ENCODE peak calls at places on chromosomes 6 and 20, in nine cellular contexts. P, Y, G, W, T, H, K, V and N are unnamed samples. For H3K4me1, the result is how much of the 10 kb centered on the place peaks cover.

GRCh38 chr6:72691298-72691697 is 69.4 kb downstream of the KCNQ5 start:
- DNase-seq in K (no peak), Y (no peak), W (no peak), G (no peak), H (no peak), V (no peak), P (no peak), T (no peak), N (no peak)

GRCh38 chr20:12965212-12965879 is 43.4 kb upstream of the SPTLC3 start:
- DNase-seq in P (no peak), W (no peak), Y (no peak), G (no peak), T (no peak), H (no peak), K (no peak), V (no peak), N (no peak)

GRCh38 chr6:88965691-88966090 is 2.3 kb upstream of the RNGTT start:
- DNase-seq in H (no peak), T (no peak), V (no peak), P (no peak), G (no peak), W (no peak), Y (no peak), K (no peak), N (no peak)

GRCh38 chr6:4287811-4288244 is 152.5 kb upstream of the ECI2 start:
- DNase-seq in P (no peak), G (no peak), K (no peak), V (no peak), H (peak), Y (no peak), W (no peak), T (no peak), N (peak)

GRCh38 chr6:161836643-161837448 is 563.0 kb upstream of the AGPAT4 start:
- DNase-seq in G (peak), Y (no peak), T (no peak), V (no peak), K (no peak), W (no peak), H (no peak), P (no peak), N (no peak)

GRCh38 chr6:134057478-134057877 is 5.1 kb upstream of the SLC2A12 start:
- DNase-seq in W (no peak), G (no peak), V (no peak), K (no peak), H (no peak), P (peak), T (no peak), Y (no peak), N (no peak)

GRCh38 chr6:95768539-95768938 is 191.2 kb downstream of the MANEA start:
- DNase-seq in P (no peak), Y (no peak), T (no peak), W (no peak), V (no peak), H (no peak), G (no peak), K (no peak), N (no peak)

GRCh38 chr20:49276201-49276894 is 1.5 kb downstream of the ZNFX1 start:
- DNase-seq in Y (no peak), G (no peak), T (peak), P (peak), K (peak), H (peak), V (peak), W (peak), N (no peak)

GRCh38 chr6:37170273-37171140 is 555 bp downstream of the PIM1 start:
- DNase-seq in P (peak), G (no peak), Y (peak), H (peak), V (peak), K (peak), W (peak), T (peak), N (peak)

GRCh38 chr6:141035312-141036058 is 1097.2 kb upstream of the GJE1 start:
- DNase-seq in T (no peak), P (peak), H (no peak), V (no peak), K (no peak), W (no peak), Y (no peak), G (no peak), N (no peak)

GRCh38 chr6:15793288-15793687 is 130.5 kb upstream of the DTNBP1 start:
- DNase-seq in H (peak), W (no peak), G (no peak), P (peak), Y (no peak), T (no peak), K (no peak), V (no peak), N (no peak)

GRCh38 chr6:83221886-83222479 is 28.8 kb downstream of the RWDD2A start:
- DNase-seq in G (peak), T (no peak), V (peak), H (no peak), Y (no peak), W (no peak), P (peak), K (no peak), N (no peak)

GRCh38 chr20:57498425-57499400 is 26.2 kb downstream of the CTCFL start:
- DNase-seq in V (peak), P (no peak), H (no peak), G (peak), W (no peak), K (peak), Y (no peak), T (peak), N (peak)

GRCh38 chr6:14814016-14814415 is 431.9 kb upstream of the JARID2 start:
- DNase-seq in T (no peak), K (no peak), P (no peak), G (no peak), W (no peak), H (no peak), V (no peak), Y (no peak), N (no peak)

GRCh38 chr6:90028995-90029635 is 134.8 kb downstream of the GJA10 start:
- DNase-seq in T (no peak), V (peak), H (no peak), W (no peak), K (no peak), P (no peak), Y (no peak), G (no peak), N (no peak)

GRCh38 chr6:43733471-43734293 is 36.3 kb upstream of the VEGFA start:
- DNase-seq in W (no peak), P (peak), Y (no peak), K (peak), T (no peak), H (no peak), V (peak), G (no peak), N (no peak)

GRCh38 chr20:51950926-51951325 is 148.6 kb upstream of the SALL4 start:
- DNase-seq in K (no peak), V (no peak), W (no peak), H (no peak), Y (no peak), G (no peak), P (no peak), T (no peak), N (no peak)

GRCh38 chr6:140485740-140486467 is 1111.5 kb upstream of the CITED2 start:
- DNase-seq in H (no peak), K (no peak), G (peak), Y (peak), V (no peak), T (peak), P (peak), W (peak), N (no peak)

GRCh38 chr6:52496609-52497008 is 76.5 kb downstream of the EFHC1 start:
- DNase-seq in P (no peak), V (no peak), H (no peak), W (no peak), K (no peak), Y (no peak), T (no peak), G (no peak), N (no peak)
- H3K4me1 ChIP-seq in P (under half), V (under half), H (under half), W (under half), K (under half), Y (under half), T (under half), G (under half), N (under half)

GRCh38 chr20:1390552-1391403 is 2.1 kb downstream of the FKBP1A start:
- DNase-seq in P (no peak), H (no peak), W (no peak), V (peak), K (no peak), G (no peak), Y (no peak), T (no peak), N (no peak)

GRCh38 chr20:1392443-1392692 is 486 bp downstream of the FKBP1A start:
- DNase-seq in H (no peak), Y (no peak), T (no peak), W (no peak), P (no peak), K (no peak), G (no peak), V (no peak), N (no peak)

GRCh38 chr20:1392693-1393506 is at the start of gene FKBP1A:
- DNase-seq in K (peak), W (peak), V (peak), G (peak), P (peak), T (peak), Y (peak), H (peak), N (peak)

GRCh38 chr20:1393507-1393882 is 641 bp upstream of the FKBP1A start:
- DNase-seq in W (no peak), H (no peak), K (no peak), T (no peak), Y (no peak), P (no peak), G (no peak), V (no peak), N (no peak)

GRCh38 chr20:1391640-1392442 is 1.0 kb downstream of the FKBP1A start:
- DNase-seq in P (peak), T (no peak), K (no peak), Y (no peak), V (peak), W (peak), H (no peak), G (no peak), N (peak)
- H3K4me1 ChIP-seq in P (under half), T (half or more), K (half or more), Y (under half), V (half or more), W (half or more), H (under half), G (under half), N (under half)

GRCh38 chr20:673606-674005 is 2.0 kb downstream of the SCRT2 start:
- DNase-seq in V (no peak), Y (no peak), H (no peak), G (no peak), T (no peak), K (no peak), P (no peak), W (no peak), N (no peak)
- H3K4me1 ChIP-seq in V (under half), Y (under half), H (under half), G (under half), T (under half), K (under half), P (under half), W (under half), N (under half)

GRCh38 chr20:19774086-19774933 is 16.3 kb downstream of the RIN2 start:
- DNase-seq in T (no peak), P (no peak), H (peak), G (no peak), K (no peak), V (no peak), W (no peak), Y (no peak), N (no peak)

GRCh38 chr20:19777981-19778380 is 19.9 kb downstream of the RIN2 start:
- DNase-seq in P (no peak), T (no peak), V (no peak), H (no peak), W (no peak), K (no peak), Y (no peak), G (no peak), N (no peak)

GRCh38 chr20:19773471-19773870 is 15.4 kb downstream of the RIN2 start:
- DNase-seq in G (no peak), V (no peak), Y (no peak), W (no peak), T (no peak), H (no peak), P (no peak), K (no peak), N (no peak)

GRCh38 chr20:19777311-19777710 is 19.3 kb downstream of the RIN2 start:
- DNase-seq in T (no peak), Y (no peak), P (no peak), H (no peak), G (no peak), W (no peak), K (no peak), V (no peak), N (no peak)

DNA sequence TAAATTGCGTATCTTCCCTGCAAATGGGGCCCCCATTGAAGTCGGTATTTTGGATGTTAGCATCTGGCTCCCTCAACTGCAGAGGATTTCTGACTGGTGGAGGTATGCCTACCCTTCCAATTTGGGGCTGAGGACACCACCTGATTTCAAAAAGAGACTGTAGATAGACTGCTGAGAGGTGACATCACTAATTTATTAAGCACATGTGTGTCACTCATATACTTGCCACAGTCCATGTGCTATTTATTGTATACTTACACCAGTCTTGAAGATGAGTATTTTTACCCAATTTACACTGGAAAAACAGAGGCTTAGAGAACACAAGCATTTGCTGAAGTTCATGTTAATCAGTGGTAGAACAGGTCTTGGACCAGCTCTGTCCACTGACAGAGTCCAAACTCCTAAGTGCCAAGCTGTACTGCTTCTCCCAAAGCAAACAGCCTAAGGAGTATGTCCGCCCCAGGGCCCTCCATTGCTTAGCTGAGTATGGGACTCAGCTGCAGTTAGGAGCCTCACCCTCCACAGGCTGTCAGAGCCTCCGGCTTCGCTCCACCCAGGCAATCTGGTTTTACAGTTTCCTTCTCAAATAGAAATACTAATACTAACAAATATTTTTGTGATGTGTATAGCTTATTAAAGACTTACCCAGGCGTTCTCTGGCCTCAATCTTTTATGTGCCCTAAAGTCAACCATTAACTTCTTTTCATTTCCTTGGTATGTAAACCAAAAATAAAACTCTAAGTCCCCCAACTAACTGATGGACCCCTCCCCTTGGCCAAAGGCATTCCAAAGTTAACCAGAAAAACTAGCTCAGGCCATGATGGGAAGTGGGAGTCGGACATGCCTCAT is 17.5 kb downstream of the RIN2 start:
- DNase-seq in P (peak), T (no peak), W (no peak), V (no peak), K (no peak), H (no peak), Y (no peak), G (no peak), N (no peak)
- H3K4me1 ChIP-seq in P (under half), T (under half), W (under half), V (under half), K (under half), H (half or more), Y (under half), G (under half), N (under half)

GRCh38 chr6:85449388-85449817 is 480 bp upstream of the NT5E start:
- DNase-seq in K (peak), G (no peak), H (peak), W (no peak), P (peak), T (no peak), Y (peak), V (peak), N (peak)
- H3K4me1 ChIP-seq in K (under half), G (half or more), H (under half), W (under half), P (under half), T (under half), Y (under half), V (under half), N (under half)

DNA sequence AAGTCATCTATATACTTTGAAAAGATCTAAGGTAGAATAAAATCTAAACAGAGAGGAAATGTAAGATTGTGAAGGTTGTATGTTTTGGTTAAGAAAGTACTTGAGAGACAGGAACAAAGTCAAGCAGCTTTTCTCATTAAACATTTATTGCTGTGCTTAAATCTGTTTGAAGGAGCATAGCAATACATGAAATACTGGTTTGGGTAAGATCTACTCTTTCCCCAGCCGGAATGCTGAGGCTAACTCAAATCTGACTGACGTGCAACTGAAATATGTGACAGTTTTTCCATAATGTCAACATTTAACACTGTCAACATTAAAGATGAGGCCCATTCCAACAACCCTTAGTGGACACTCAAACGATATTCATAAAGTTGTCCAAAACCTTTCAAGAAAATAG is 59.9 kb downstream of the MAN1A1 start:
- DNase-seq in V (no peak), K (no peak), T (no peak), P (no peak), Y (no peak), G (no peak), H (no peak), W (no peak), N (no peak)
- H3K4me1 ChIP-seq in V (under half), K (under half), T (under half), P (under half), Y (under half), G (under half), H (under half), W (under half), N (under half)

GRCh38 chr6:45892696-45893095 is 123.0 kb downstream of the CLIC5 start:
- DNase-seq in T (no peak), K (no peak), W (no peak), G (no peak), P (no peak), H (no peak), V (no peak), Y (no peak), N (no peak)

GRCh38 chr6:45896783-45897441 is 118.7 kb downstream of the CLIC5 start:
- DNase-seq in Y (no peak), G (no peak), P (no peak), H (no peak), T (no peak), K (no peak), V (no peak), W (no peak), N (no peak)

GRCh38 chr6:45898941-45899682 is 116.5 kb downstream of the CLIC5 start:
- DNase-seq in Y (no peak), H (no peak), G (no peak), W (no peak), P (peak), T (no peak), K (no peak), V (no peak), N (no peak)

GRCh38 chr6:45892196-45892595 is 123.5 kb downstream of the CLIC5 start:
- DNase-seq in Y (no peak), W (no peak), V (no peak), H (no peak), G (no peak), T (no peak), P (no peak), K (no peak), N (no peak)

GRCh38 chr6:45895569-45895968 is 120.1 kb downstream of the CLIC5 start:
- DNase-seq in K (no peak), G (no peak), V (no peak), P (no peak), Y (no peak), T (no peak), H (no peak), W (no peak), N (no peak)
- H3K4me1 ChIP-seq in K (under half), G (under half), V (under half), P (under half), Y (under half), T (under half), H (under half), W (under half), N (under half)